ENCODE peak calls at places on chromosomes 3 and 15, in nine cellular contexts. G is AG04449, C is HFF-Myc, P is AG10803, K is astrocyte, D is lower leg skin, E is OCI-LY7, R is GM23338, I is nephron progenitor cell. J is an unnamed sample.
A peak's percentile ranks its signal among the peaks of the same experiment; 100 is the strongest.

GRCh38 chr3:54599741-54600140 is 328.1 kb downstream of the LRTM1 start:
- DNase-seq in I (no peak), D (no peak), C (no peak), K (no peak), R (no peak), G (no peak), E (no peak), P (no peak), J (no peak)

GRCh38 chr3:50516048-50516871 is 12.8 kb upstream of the CACNA2D2 start:
- DNase-seq in I (peak; percentile 70), G (no peak), K (no peak), E (no peak), P (no peak), R (peak; percentile 87), D (no peak), C (no peak), J (peak; percentile 41)

GRCh38 chr3:43729707-43730399 is 39.1 kb downstream of the ABHD5 start:
- DNase-seq in G (no peak), E (no peak), K (no peak), I (no peak), R (no peak), P (no peak), C (no peak), D (no peak), J (no peak)

GRCh38 chr3:182484682-182485081 is 308.6 kb upstream of the ATP11B start:
- DNase-seq in I (peak; percentile 11), P (no peak), C (no peak), R (peak; percentile 19), D (no peak), K (no peak), G (no peak), E (no peak), J (no peak)

GRCh38 chr15:88061452-88061851 is 195.1 kb downstream of the NTRK3 start:
- DNase-seq in E (no peak), C (no peak), R (no peak), D (no peak), K (no peak), G (no peak), P (peak; percentile 24), I (no peak), J (no peak)

GRCh38 chr3:160448845-160449659 is 534 bp downstream of the TRIM59 start:
- DNase-seq in D (no peak), E (peak; percentile 70), C (no peak), P (peak; percentile 25), I (peak; percentile 72), G (no peak), R (no peak), K (peak; percentile 27), J (peak; percentile 53)

GRCh38 chr3:140223631-140224030 is 288.6 kb downstream of the CLSTN2 start:
- DNase-seq in R (no peak), C (no peak), P (peak; percentile 3), G (no peak), E (no peak), I (no peak), K (peak; percentile 90), D (no peak), J (peak; percentile 14)

GRCh38 chr15:77034620-77035467 is 36.1 kb downstream of the TSPAN3 start:
- DNase-seq in P (peak; percentile 16), C (no peak), K (no peak), E (no peak), G (no peak), I (peak; percentile 55), R (peak; percentile 79), D (no peak), J (peak; percentile 39)

GRCh38 chr15:67033521-67033920 is 31.9 kb upstream of the SMAD3 start:
- DNase-seq in G (no peak), P (no peak), E (no peak), C (no peak), I (no peak), R (peak; percentile 52), D (no peak), K (no peak), J (no peak)

GRCh38 chr3:149382518-149382917 is 5.1 kb upstream of the TM4SF1 start:
- DNase-seq in K (no peak), P (no peak), D (no peak), E (no peak), G (no peak), R (no peak), C (no peak), I (no peak), J (no peak)

GRCh38 chr3:25910997-25911396 is 121.1 kb downstream of the OXSM start:
- DNase-seq in G (no peak), I (peak; percentile 24), K (no peak), P (no peak), E (peak; percentile 63), R (peak; percentile 89), C (no peak), D (no peak), J (peak; percentile 26)
- TF ChIP-seq CTCF in G (peak; percentile 19), I (peak; percentile 34), K (no peak), P (peak; percentile 32), E (peak; percentile 94), R (peak; percentile 94), C (peak; percentile 29), D (no peak), J (peak; percentile 23)

DNA sequence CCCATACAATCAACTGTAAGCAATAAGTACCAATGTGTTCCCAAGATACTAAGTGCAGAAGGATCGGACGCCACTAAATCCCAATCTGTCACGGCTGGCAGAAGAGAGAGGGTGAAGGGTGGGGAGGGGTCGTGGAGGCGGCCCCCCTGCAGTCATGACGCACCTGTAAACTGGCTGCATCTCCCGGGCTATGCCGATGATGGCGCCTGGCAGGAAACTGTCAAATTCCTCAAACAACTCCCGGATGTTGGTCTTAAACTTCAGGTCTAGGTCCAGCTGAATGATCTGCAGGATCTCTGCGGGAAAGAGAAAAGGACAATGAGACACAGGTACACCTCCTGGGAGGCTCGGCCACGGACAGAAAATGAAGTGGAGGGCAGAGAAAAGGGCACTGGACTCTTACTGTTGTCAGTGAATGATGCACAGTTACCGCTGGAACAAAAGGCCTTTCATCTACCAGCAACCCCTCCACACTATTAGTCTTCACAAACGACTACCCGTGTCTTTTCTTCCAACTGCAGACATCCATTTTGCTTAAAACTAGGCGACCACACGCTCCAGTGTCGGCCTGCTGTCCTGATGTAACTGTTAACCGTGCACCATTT is 114.6 kb downstream of the XXYLT1 start:
- DNase-seq in G (no peak), I (no peak), C (no peak), E (no peak), D (no peak), K (no peak), R (no peak), P (no peak), J (no peak)
- TF ChIP-seq CTCF in G (no peak), I (no peak), C (no peak), E (no peak), D (no peak), K (no peak), R (no peak), P (no peak), J (no peak)

GRCh38 chr15:31974855-31975421 is 55.4 kb upstream of the CHRNA7 start:
- DNase-seq in G (no peak), K (no peak), E (peak; percentile 52), D (no peak), C (no peak), I (peak; percentile 70), P (peak; percentile 6), R (peak; percentile 92), J (peak; percentile 28)

GRCh38 chr15:31974154-31974794 is 56.0 kb upstream of the CHRNA7 start:
- DNase-seq in G (no peak), E (no peak), P (no peak), C (no peak), R (peak; percentile 30), K (no peak), I (peak; percentile 16), D (no peak), J (no peak)

GRCh38 chr15:31977138-31977537 is 53.2 kb upstream of the CHRNA7 start:
- DNase-seq in K (no peak), R (no peak), C (no peak), D (no peak), P (no peak), G (no peak), I (no peak), E (no peak), J (no peak)

GRCh38 chr15:31975446-31976229 is 54.7 kb upstream of the CHRNA7 start:
- DNase-seq in E (no peak), K (no peak), R (peak; percentile 38), C (no peak), D (no peak), P (peak; percentile 6), G (no peak), I (peak; percentile 13), J (peak; percentile 2)

DNA sequence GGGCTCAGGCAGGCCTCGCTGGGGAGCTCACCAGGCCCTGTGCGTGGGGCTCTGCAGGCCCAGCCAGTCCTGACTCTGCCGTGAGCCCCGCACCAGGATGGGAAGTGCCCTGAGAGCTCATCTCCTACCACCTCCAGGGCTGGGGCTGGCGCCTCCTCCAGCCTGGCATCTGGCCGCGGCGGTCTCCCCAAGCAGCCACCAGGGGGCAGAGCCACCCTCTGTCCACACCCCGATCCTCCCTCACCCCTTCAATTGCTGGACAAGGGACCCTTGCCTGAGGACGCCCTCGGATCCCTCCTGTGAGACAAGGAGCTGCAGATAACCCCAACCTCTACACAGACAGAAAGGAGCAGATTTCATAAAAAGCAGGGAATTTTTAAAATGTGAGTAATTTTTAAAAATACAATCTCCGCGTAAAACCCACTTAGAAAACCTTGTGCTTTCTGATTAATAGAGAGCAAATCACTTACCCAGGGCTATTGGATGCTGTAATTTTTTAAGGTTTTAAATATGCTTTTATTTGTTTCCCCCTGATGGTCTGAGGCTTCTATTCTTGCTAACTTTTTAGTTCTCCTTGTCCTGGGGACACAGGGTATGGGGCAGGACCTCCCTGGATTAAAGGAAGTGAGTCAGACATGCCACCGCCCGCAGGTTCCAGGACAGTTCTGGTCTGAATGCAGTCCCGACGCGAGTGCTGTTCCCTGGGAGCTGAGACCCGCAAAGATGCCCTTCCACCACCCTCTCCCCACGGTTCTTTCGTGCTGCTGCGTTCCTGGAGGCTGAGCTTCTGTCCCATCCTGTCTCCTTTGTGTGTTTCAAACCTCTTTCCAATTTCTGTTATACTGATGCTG is 52.3 kb upstream of the CHRNA7 start:
- DNase-seq in R (peak; percentile 87), I (peak; percentile 86), C (no peak), D (no peak), E (peak; percentile 50), G (no peak), K (no peak), P (peak; percentile 17), J (peak; percentile 41)
- TF ChIP-seq CTCF in R (peak; percentile 80), I (peak; percentile 89), C (peak; percentile 80), D (no peak), E (peak; percentile 90), G (peak; percentile 93), K (peak; percentile 73), P (peak; percentile 62), J (peak; percentile 80)

GRCh38 chr3:100463002-100463401 is 29.4 kb upstream of the TMEM45A start:
- DNase-seq in C (peak; percentile 54), K (peak; percentile 28), P (peak; percentile 77), R (peak; percentile 83), E (peak; percentile 49), I (peak; percentile 19), G (peak; percentile 12), D (peak; percentile 32), J (peak; percentile 87)

GRCh38 chr3:100468676-100469075 is 23.7 kb upstream of the TMEM45A start:
- DNase-seq in R (no peak), C (no peak), E (no peak), P (no peak), K (no peak), D (no peak), G (no peak), I (no peak), J (no peak)

GRCh38 chr3:100463646-100464155 is 28.7 kb upstream of the TMEM45A start:
- DNase-seq in E (no peak), G (no peak), C (no peak), I (no peak), D (no peak), P (no peak), R (no peak), K (no peak), J (no peak)

GRCh38 chr3:100467133-100467532 is 25.3 kb upstream of the TMEM45A start:
- DNase-seq in C (no peak), I (no peak), E (no peak), D (no peak), K (no peak), G (no peak), R (no peak), P (no peak), J (no peak)

GRCh38 chr3:100465871-100466777 is 26.3 kb upstream of the TMEM45A start:
- DNase-seq in C (no peak), P (no peak), G (no peak), R (no peak), E (no peak), K (no peak), I (no peak), D (no peak), J (peak; percentile 13)
- TF ChIP-seq CTCF in C (no peak), P (no peak), G (no peak), R (no peak), E (no peak), K (no peak), I (no peak), D (no peak), J (no peak)

J was measured in choroid plexus epithelial cell.